ENCODE peak calls at places on chromosomes 1 and 21, in eight cellular contexts. O is heart right ventricle; C is activated CD8-positive, alpha-beta memory T cell treated with anti-CD3 and anti-CD28 coated beads, Interleukin-2, amount 50 U/mL, for 48 hours; G is AG09319; N is CD8-positive, alpha-beta memory T cell; D is cardiac septum; W is activated CD8-positive, alpha-beta T cell treated with anti-CD3 and anti-CD28 coated beads, Interleukin-2, amount 10 ng/mL, durations not matched to agents 7 days and 5 days; U is T follicular helper cell. Q is an unnamed sample.

GRCh38 chr1:156491151-156491949 is 9.2 kb downstream of the MEF2D start:
- DNase-seq in O (no peak), W (no peak), U (no peak), C (no peak), N (no peak), G (no peak), D (no peak), Q (no peak)

GRCh38 chr1:206921772-206922265 is at the start of gene FCMR:
- DNase-seq in C (no peak), G (no peak), O (no peak), N (peak), U (peak), W (peak), D (no peak), Q (no peak)

GRCh38 chr1:43206721-43207228 is 34.6 kb downstream of the CFAP57 start:
- DNase-seq in C (no peak), U (no peak), D (no peak), W (no peak), G (peak), N (no peak), O (peak), Q (peak)

GRCh38 chr1:41390171-41390570 is 28.9 kb downstream of the FOXO6 start:
- DNase-seq in O (no peak), U (no peak), D (no peak), G (no peak), C (no peak), W (no peak), N (no peak), Q (no peak)

GRCh38 chr1:63674238-63674864 is 81.1 kb downstream of the PGM1 start:
- DNase-seq in O (peak), G (peak), D (no peak), C (no peak), N (no peak), W (no peak), U (no peak), Q (peak)

GRCh38 chr1:162676767-162677166 is 44.5 kb downstream of the DDR2 start:
- DNase-seq in W (no peak), U (no peak), O (no peak), N (no peak), D (no peak), G (no peak), C (no peak), Q (no peak)

GRCh38 chr21:33712022-33712803 is 69.9 kb downstream of the ITSN1 start:
- DNase-seq in G (no peak), D (no peak), W (no peak), C (no peak), N (no peak), U (no peak), O (no peak), Q (no peak)

GRCh38 chr1:57443004-57443403 is 19.1 kb upstream of the DAB1 start:
- DNase-seq in G (no peak), N (no peak), C (no peak), O (no peak), D (no peak), U (no peak), W (no peak), Q (no peak)

GRCh38 chr1:228341814-228342626 is 64.6 kb downstream of the TRIM11 start:
- DNase-seq in W (no peak), D (peak), G (no peak), C (no peak), U (no peak), O (no peak), N (no peak), Q (no peak)

GRCh38 chr21:34799092-34799491 is 130.3 kb downstream of the CLIC6 start:
- DNase-seq in G (no peak), D (no peak), U (no peak), O (no peak), W (no peak), N (no peak), C (no peak), Q (no peak)

GRCh38 chr1:78619803-78620579 is at the start of gene IFI44L:
- DNase-seq in C (peak), D (no peak), N (peak), O (peak), W (peak), U (peak), G (peak), Q (no peak)

GRCh38 chr1:242523282-242523967 is 1.1 kb downstream of the PLD5 start:
- DNase-seq in W (no peak), U (no peak), D (no peak), G (no peak), C (no peak), N (no peak), O (no peak), Q (no peak)

GRCh38 chr21:36980280-36981048 is 14.0 kb upstream of the HLCS start:
- DNase-seq in U (no peak), D (no peak), N (no peak), G (no peak), W (no peak), C (no peak), O (peak), Q (no peak)

GRCh38 chr1:10380594-10381275 is 18.1 kb upstream of the PGD start:
- DNase-seq in O (no peak), C (no peak), D (no peak), G (peak), W (no peak), N (no peak), U (no peak), Q (no peak)

GRCh38 chr1:217620814-217621213 is 10.1 kb downstream of the GPATCH2 start:
- DNase-seq in C (no peak), O (no peak), G (no peak), D (no peak), W (no peak), U (no peak), N (no peak), Q (no peak)

GRCh38 chr1:69913967-69914366 is 291.4 kb downstream of the LRRC40 start:
- DNase-seq in G (peak), N (no peak), W (no peak), U (no peak), D (no peak), C (no peak), O (no peak), Q (no peak)

GRCh38 chr1:177913762-177914540 is 55.9 kb downstream of the SEC16B start:
- DNase-seq in G (peak), W (no peak), C (no peak), N (no peak), O (no peak), D (no peak), U (no peak), Q (no peak)

GRCh38 chr21:43893536-43894205 is 28.6 kb downstream of the AGPAT3 start:
- DNase-seq in W (peak), D (no peak), N (no peak), U (no peak), C (peak), G (no peak), O (no peak), Q (no peak)

GRCh38 chr21:44914176-44914874 is 6.4 kb downstream of the ITGB2 start:
- DNase-seq in W (peak), C (peak), N (peak), O (no peak), G (no peak), U (no peak), D (peak), Q (no peak)

GRCh38 chr1:245310605-245311531 is 156.1 kb downstream of the KIF26B start:
- DNase-seq in W (peak), U (no peak), O (no peak), G (no peak), D (no peak), N (no peak), C (no peak), Q (no peak)

GRCh38 chr1:222918746-222919477 is 104.1 kb downstream of the DISP1 start:
- DNase-seq in C (no peak), N (no peak), D (no peak), O (no peak), U (no peak), G (peak), W (no peak), Q (no peak)

GRCh38 chr1:21912038-21912758 is 24.9 kb downstream of the HSPG2 start:
- DNase-seq in U (no peak), G (no peak), N (no peak), O (no peak), W (no peak), C (no peak), D (no peak), Q (no peak)

GRCh38 chr21:32372755-32373154 is 20.1 kb downstream of the URB1 start:
- DNase-seq in U (no peak), W (no peak), N (no peak), D (no peak), G (no peak), C (no peak), O (no peak), Q (no peak)